ENCODE peak calls at places on chromosomes 12 and 14, in six cellular contexts. S, C, H, Z, E and V are unnamed samples.

GRCh38 chr14:103973354-103973753 is 31.0 kb upstream of the RD3L start:
- DNase-seq in C (no peak), E (no peak), H (no peak), Z (no peak), S (no peak), V (no peak)

GRCh38 chr14:51472881-51473280 is 178.8 kb upstream of the FRMD6 start:
- DNase-seq in S (peak; percentile 11), H (no peak), C (no peak), Z (no peak), E (no peak), V (no peak)

GRCh38 chr12:30679250-30679649 is 16.4 kb downstream of the IPO8 start:
- DNase-seq in S (no peak), C (no peak), Z (no peak), E (no peak), H (no peak), V (no peak)

GRCh38 chr12:20567413-20567812 is 127.7 kb upstream of the SLCO1C1 start:
- DNase-seq in C (peak; percentile 5), Z (no peak), S (no peak), E (no peak), H (no peak), V (no peak)

GRCh38 chr12:6321905-6322304 is 11.4 kb downstream of the PLEKHG6 start:
- DNase-seq in C (no peak), H (no peak), E (no peak), Z (no peak), S (no peak), V (peak; percentile 60)

GRCh38 chr12:20376984-20377383 is 8.6 kb downstream of the PDE3A start:
- DNase-seq in E (no peak), S (no peak), Z (peak; percentile 37), C (peak; percentile 44), H (no peak), V (no peak)

GRCh38 chr12:106780010-106780625 is 5.6 kb downstream of the RIC8B start:
- DNase-seq in Z (no peak), S (peak; percentile 32), C (peak; percentile 32), E (no peak), H (no peak), V (no peak)

GRCh38 chr14:61284001-61284400 is 2.9 kb upstream of the TMEM30B start:
- DNase-seq in Z (peak; percentile 33), C (no peak), H (no peak), S (no peak), E (no peak), V (no peak)

GRCh38 chr12:54217774-54218221 is 29.0 kb upstream of the SMUG1 start:
- DNase-seq in Z (no peak), E (no peak), C (no peak), S (peak; percentile 50), H (no peak), V (no peak)

GRCh38 chr14:90344285-90344684 is 12.5 kb upstream of the NRDE2 start:
- DNase-seq in H (no peak), C (no peak), Z (no peak), S (no peak), E (no peak), V (no peak)

GRCh38 chr12:87127272-87127671 is 871.1 kb upstream of the MGAT4C start:
- DNase-seq in E (no peak), H (no peak), S (no peak), Z (no peak), C (no peak), V (no peak)

GRCh38 chr12:56530390-56531055 is 8.9 kb downstream of the RBMS2 start:
- DNase-seq in Z (no peak), E (no peak), H (no peak), S (no peak), C (no peak), V (no peak)

GRCh38 chr12:4287325-4288290 is 14.0 kb downstream of the CCND2 start:
- DNase-seq in S (no peak), H (no peak), Z (peak; percentile 56), C (no peak), E (no peak), V (no peak)

GRCh38 chr12:75341873-75342272 is 7.4 kb downstream of the GLIPR1L1 start:
- DNase-seq in H (no peak), C (peak; percentile 8), Z (no peak), S (no peak), E (no peak), V (no peak)

GRCh38 chr14:23882884-23883283 is 70.7 kb upstream of the DHRS4 start:
- DNase-seq in E (no peak), Z (no peak), S (no peak), C (no peak), H (no peak), V (no peak)

GRCh38 chr12:712172-712863 is 40.1 kb upstream of the WNK1 start:
- DNase-seq in S (no peak), H (no peak), C (no peak), Z (peak; percentile 98), E (no peak), V (no peak)
- H3K27ac ChIP-seq in S (no peak overlapping the region), H (peak overlapping the region; percentile 77), C (peak overlapping the region; percentile 8), Z (peak overlapping the region; percentile 92), E (no peak overlapping the region), V (no peak overlapping the region)

GRCh38 chr12:2251485-2252179 is 198.8 kb downstream of the CACNA1C start:
- DNase-seq in C (no peak), S (no peak), Z (no peak), E (no peak), H (no peak), V (no peak)
- H3K27ac ChIP-seq in C (no peak overlapping the region), S (no peak overlapping the region), Z (no peak overlapping the region), E (peak overlapping the region; percentile 89), H (peak overlapping the region; percentile 85), V (no peak overlapping the region)

GRCh38 chr14:77107228-77107627 is 9.2 kb downstream of the CIPC start:
- DNase-seq in Z (no peak), E (no peak), S (no peak), C (no peak), H (no peak), V (peak; percentile 41)

GRCh38 chr14:77111021-77111420 is 13.0 kb downstream of the CIPC start:
- DNase-seq in H (no peak), C (no peak), E (peak; percentile 70), S (no peak), Z (no peak), V (peak; percentile 61)

GRCh38 chr14:77109656-77110055 is 11.6 kb downstream of the CIPC start:
- DNase-seq in C (no peak), H (no peak), S (no peak), Z (no peak), E (no peak), V (no peak)

GRCh38 chr14:77108753-77109152 is 10.7 kb downstream of the CIPC start:
- DNase-seq in H (no peak), Z (peak; percentile 47), S (no peak), E (no peak), C (no peak), V (no peak)

GRCh38 chr14:77110286-77110685 is 12.2 kb downstream of the CIPC start:
- DNase-seq in H (no peak), Z (no peak), E (no peak), C (no peak), S (no peak), V (no peak)
- H3K27ac ChIP-seq in H (peak overlapping the region; percentile 54), Z (no peak overlapping the region), E (peak overlapping the region; percentile 79), C (no peak overlapping the region), S (peak overlapping the region; percentile 75), V (peak overlapping the region; percentile 88)

GRCh38 chr12:25854991-25855390 is 103.5 kb upstream of the RASSF8 start:
- DNase-seq in C (no peak), S (no peak), E (no peak), H (no peak), Z (no peak), V (no peak)
- H3K27ac ChIP-seq in C (no peak overlapping the region), S (no peak overlapping the region), E (no peak overlapping the region), H (no peak overlapping the region), Z (no peak overlapping the region), V (no peak overlapping the region)

GRCh38 chr12:49414364-49414763 is 47.1 kb downstream of the SPATS2 start:
- DNase-seq in E (no peak), H (no peak), C (no peak), Z (no peak), S (no peak), V (no peak)

GRCh38 chr12:49415426-49416040 is 48.3 kb downstream of the SPATS2 start:
- DNase-seq in S (no peak), E (no peak), C (no peak), Z (no peak), H (no peak), V (no peak)

GRCh38 chr12:49410833-49411232 is 43.6 kb downstream of the SPATS2 start:
- DNase-seq in Z (no peak), C (no peak), H (no peak), E (no peak), S (no peak), V (no peak)

GRCh38 chr12:49413796-49414195 is 46.5 kb downstream of the SPATS2 start:
- DNase-seq in C (no peak), E (no peak), H (no peak), Z (no peak), S (no peak), V (no peak)

GRCh38 chr12:49413010-49413409 is 45.7 kb downstream of the SPATS2 start:
- DNase-seq in S (no peak), Z (no peak), C (no peak), E (no peak), H (no peak), V (no peak)
- H3K27ac ChIP-seq in S (no peak overlapping the region), Z (no peak overlapping the region), C (no peak overlapping the region), E (no peak overlapping the region), H (no peak overlapping the region), V (no peak overlapping the region)

GRCh38 chr12:49069507-49070346 is at the start of gene RHEBL1:
- DNase-seq in Z (peak; percentile 99), H (peak; percentile 99), S (peak; percentile 99), E (peak; percentile 99), C (peak; percentile 98), V (peak; percentile 97)
- H3K27ac ChIP-seq in Z (peak within 1 kb of the TSS; percentile 44), H (peak within 1 kb of the TSS; percentile 73), S (no peak within 1 kb of the TSS), E (peak within 1 kb of the TSS; percentile 67), C (peak within 1 kb of the TSS; percentile 62), V (peak within 1 kb of the TSS; percentile 21)